ENCODE peak calls at places on chromosomes 6 and 20, in four cellular contexts. O is tibial nerve, D is neural crest cell, R is HS-5. P is an unnamed sample.

GRCh38 chr6:116971959-116972358 is 94.9 kb downstream of the RFX6 start:
- DNase-seq in D (peak; percentile 20), R (peak; percentile 16), O (no peak), P (no peak)

GRCh38 chr20:13220194-13220856 is 749 bp upstream of the ISM1 start:
- DNase-seq in D (peak; percentile 40), R (no peak), O (peak; percentile 71), P (no peak)

GRCh38 chr20:43183526-43183925 is 6.2 kb downstream of the PTPRT start:
- DNase-seq in D (no peak), O (no peak), R (no peak), P (no peak)

GRCh38 chr20:60131375-60131774 is 173.2 kb downstream of the CDH26 start:
- DNase-seq in D (no peak), O (no peak), R (no peak), P (no peak)

GRCh38 chr6:37473364-37474095 is 26.2 kb downstream of the CCDC167 start:
- DNase-seq in R (no peak), D (no peak), O (no peak), P (peak; percentile 46)

GRCh38 chr6:134823635-134824034 is 126.3 kb downstream of the ALDH8A1 start:
- DNase-seq in D (no peak), O (no peak), R (no peak), P (no peak)

GRCh38 chr6:1382331-1382882 is 7.0 kb upstream of the FOXF2 start:
- DNase-seq in D (no peak), R (no peak), O (no peak), P (no peak)

GRCh38 chr6:18245642-18246041 is 18.7 kb downstream of the DEK start:
- DNase-seq in O (no peak), R (no peak), D (no peak), P (no peak)

GRCh38 chr6:13538084-13538483 is 36.3 kb upstream of the SIRT5 start:
- DNase-seq in R (no peak), O (no peak), D (no peak), P (no peak)

GRCh38 chr20:49037962-49038387 is 8.1 kb upstream of the CSE1L start:
- DNase-seq in R (no peak), O (no peak), D (no peak), P (no peak)

GRCh38 chr6:149855040-149855654 is 9.0 kb downstream of the LRP11 start:
- DNase-seq in R (peak; percentile 97), O (no peak), D (no peak), P (peak; percentile 89)

GRCh38 chr20:38671186-38671585 is 53.1 kb upstream of the SLC32A1 start:
- DNase-seq in D (no peak), R (no peak), O (no peak), P (no peak)

GRCh38 chr6:89311853-89312531 is 3.1 kb downstream of the GABRR2 start:
- DNase-seq in D (peak; percentile 30), O (peak; percentile 61), R (no peak), P (no peak)

GRCh38 chr6:92545861-92546260 is 873.5 kb downstream of the EPHA7 start:
- DNase-seq in D (no peak), R (no peak), O (no peak), P (no peak)

GRCh38 chr6:10412165-10412947 is 2.5 kb downstream of the TFAP2A start:
- DNase-seq in O (no peak), D (no peak), R (peak; percentile 62), P (no peak)

GRCh38 chr6:33205172-33206026 is 944 bp downstream of the HSD17B8 start:
- DNase-seq in R (peak; percentile 47), O (no peak), D (no peak), P (no peak)

GRCh38 chr6:11918021-11918738 is 93.9 kb upstream of the HIVEP1 start:
- DNase-seq in R (no peak), O (no peak), D (no peak), P (peak; percentile 31)

GRCh38 chr6:158039571-158040050 is 57.9 kb downstream of the SYNJ2 start:
- DNase-seq in O (no peak), D (no peak), R (no peak), P (no peak)

GRCh38 chr20:37526839-37527637 is 638 bp downstream of the BLCAP start:
- DNase-seq in O (no peak), D (no peak), R (no peak), P (no peak)

GRCh38 chr6:42264852-42265390 is 47.3 kb upstream of the MRPS10 start:
- DNase-seq in D (no peak), R (no peak), O (no peak), P (no peak)

GRCh38 chr6:47701374-47701773 is 3.0 kb downstream of the ADGRF4 start:
- DNase-seq in R (no peak), D (no peak), O (no peak), P (peak; percentile 76)

GRCh38 chr6:104814743-104815142 is 45.0 kb downstream of the HACE1 start:
- DNase-seq in R (no peak), D (no peak), O (no peak), P (no peak)

GRCh38 chr6:10954590-10955010 is 67.7 kb downstream of the SYCP2L start:
- DNase-seq in O (peak; percentile 50), R (no peak), D (peak; percentile 92), P (peak; percentile 14)

GRCh38 chr6:75223461-75223860 is 17.6 kb upstream of the COL12A1 start:
- DNase-seq in D (no peak), R (no peak), O (no peak), P (no peak)

GRCh38 chr20:53623454-53624206 is 30.0 kb upstream of the ZNF217 start:
- DNase-seq in R (peak; percentile 99), D (peak; percentile 41), O (peak; percentile 76), P (no peak)

GRCh38 chr20:53162251-53162835 is 190.2 kb downstream of the TSHZ2 start:
- DNase-seq in O (peak; percentile 61), D (peak; percentile 10), R (peak; percentile 60), P (peak; percentile 56)

GRCh38 chr6:83514877-83515466 is 2.6 kb downstream of the PRSS35 start:
- DNase-seq in O (peak; percentile 76), R (peak; percentile 35), D (peak; percentile 23), P (peak; percentile 8)

GRCh38 chr6:123062645-123063044 is 66.6 kb downstream of the CLVS2 start:
- DNase-seq in R (no peak), O (no peak), D (no peak), P (no peak)

P was measured in epithelial cell of prostate.